ENCODE peak calls at places on chromosomes 5 and 9, in five cellular contexts. One of them, this sample, is unnamed.

GRCh38 chr5:80600943-80601693 is 31.0 kb upstream of the ANKRD34B start:
- DNase-seq in NB4: peak; percentile 14
- DNase-seq in thyroid gland: no peak
- DNase-seq in nephron progenitor cell: no peak
- DNase-seq in posterior vena cava: no peak
- DNase-seq in this sample: no peak

GRCh38 chr5:93402451-93402850 is 178.6 kb downstream of the NR2F1-AS1 start:
- DNase-seq in NB4: no peak
- DNase-seq in thyroid gland: no peak
- DNase-seq in nephron progenitor cell: no peak
- DNase-seq in posterior vena cava: no peak
- DNase-seq in this sample: no peak

GRCh38 chr5:133959643-133960042 is 8.8 kb downstream of the C5orf15 start:
- DNase-seq in NB4: no peak
- DNase-seq in thyroid gland: no peak
- DNase-seq in nephron progenitor cell: no peak
- DNase-seq in posterior vena cava: no peak
- DNase-seq in this sample: no peak

GRCh38 chr5:162248107-162248713 is 180.6 kb downstream of the GABRG2 start:
- DNase-seq in NB4: peak; percentile 9
- DNase-seq in thyroid gland: no peak
- DNase-seq in nephron progenitor cell: peak; percentile 9
- DNase-seq in posterior vena cava: peak; percentile 37
- DNase-seq in this sample: peak; percentile 7

GRCh38 chr5:112933651-112934365 is 11.8 kb upstream of the REEP5 start:
- DNase-seq in NB4: no peak
- DNase-seq in thyroid gland: no peak
- DNase-seq in nephron progenitor cell: no peak
- DNase-seq in posterior vena cava: no peak
- DNase-seq in this sample: no peak

GRCh38 chr9:17484906-17485305 is 94.0 kb upstream of the SH3GL2 start:
- DNase-seq in NB4: no peak
- DNase-seq in thyroid gland: no peak
- DNase-seq in nephron progenitor cell: no peak
- DNase-seq in posterior vena cava: no peak
- DNase-seq in this sample: no peak

GRCh38 chr5:142237707-142238106 is 87.1 kb downstream of the SPRY4 start:
- DNase-seq in NB4: no peak
- DNase-seq in thyroid gland: no peak
- DNase-seq in nephron progenitor cell: no peak
- DNase-seq in posterior vena cava: no peak
- DNase-seq in this sample: no peak

GRCh38 chr5:26388946-26389345 is 649.4 kb downstream of the CDH9 start:
- DNase-seq in NB4: no peak
- DNase-seq in thyroid gland: no peak
- DNase-seq in nephron progenitor cell: no peak
- DNase-seq in posterior vena cava: no peak
- DNase-seq in this sample: no peak

This sample was measured in body of pancreas.